ENCODE peak calls at places on chromosomes 7 and 10, in six cellular contexts. U is omental fat pad; W is upper lobe of left lung; F is GM12865; R is fibroblast of pulmonary artery; Q is CD8-positive, alpha-beta T cell. O is an unnamed sample.

GRCh38 chr7:120553497-120553896 is 280.5 kb downstream of the KCND2 start:
- DNase-seq in U (no peak), Q (no peak), F (peak), R (no peak), W (no peak), O (peak)

GRCh38 chr7:28389504-28390385 is 22.6 kb upstream of the CREB5 start:
- DNase-seq in F (peak), Q (no peak), U (no peak), R (peak), W (no peak), O (no peak)

GRCh38 chr7:54839538-54840213 is 80.7 kb upstream of the SEC61G start:
- DNase-seq in F (peak), R (peak), U (peak), W (peak), Q (no peak), O (no peak)

GRCh38 chr7:74412603-74413002 is 41.1 kb upstream of the GTF2IRD1 start:
- DNase-seq in W (no peak), Q (no peak), U (no peak), R (peak), F (no peak), O (no peak)

GRCh38 chr7:131370523-131370968 is 42.9 kb downstream of the MKLN1 start:
- DNase-seq in Q (peak), R (peak), F (peak), U (no peak), W (no peak), O (peak)

GRCh38 chr10:1807196-1807595 is 69.9 kb upstream of the ADARB2 start:
- DNase-seq in U (no peak), W (no peak), F (no peak), R (no peak), Q (no peak), O (no peak)

GRCh38 chr10:103648951-103649532 is 155.5 kb downstream of the NEURL1 start:
- DNase-seq in W (peak), Q (no peak), R (peak), U (no peak), F (no peak), O (no peak)

GRCh38 chr10:72331575-72332422 is 22.9 kb downstream of the DNAJB12 start:
- DNase-seq in Q (peak), R (peak), W (peak), U (no peak), F (peak), O (peak)

GRCh38 chr10:132592790-132593788 is 55.5 kb downstream of the INPP5A start:
- DNase-seq in U (no peak), W (no peak), Q (no peak), F (peak), R (no peak), O (peak)

GRCh38 chr10:118017850-118018249 is 28.9 kb downstream of the RAB11FIP2 start:
- DNase-seq in F (no peak), W (peak), U (no peak), R (no peak), Q (no peak), O (no peak)

GRCh38 chr10:78464118-78464855 is 430.6 kb downstream of the RPS24 start:
- DNase-seq in W (no peak), F (no peak), U (no peak), R (no peak), Q (no peak), O (no peak)

GRCh38 chr7:93178213-93178612 is 30.0 kb upstream of the SAMD9L start:
- DNase-seq in W (no peak), Q (no peak), R (peak), U (no peak), F (no peak), O (no peak)

GRCh38 chr10:22927661-22928403 is at the start of gene ARMC3:
- DNase-seq in Q (peak), U (no peak), W (peak), F (peak), R (peak), O (peak)

GRCh38 chr7:51256916-51257315 is 59.7 kb downstream of the COBL start:
- DNase-seq in Q (no peak), U (no peak), R (no peak), F (no peak), W (no peak), O (no peak)

GRCh38 chr10:79335470-79336235 is 11.6 kb upstream of the PPIF start:
- DNase-seq in U (no peak), R (no peak), Q (no peak), W (no peak), F (no peak), O (no peak)

GRCh38 chr7:36281945-36282727 is 107.5 kb upstream of the ANLN start:
- DNase-seq in U (no peak), R (no peak), Q (no peak), F (no peak), W (no peak), O (no peak)

GRCh38 chr7:116182023-116182422 is 28.3 kb upstream of the TES start:
- DNase-seq in W (no peak), Q (no peak), U (no peak), F (no peak), R (no peak), O (no peak)

GRCh38 chr7:23895666-23896096 is 185.7 kb downstream of the STK31 start:
- DNase-seq in U (no peak), F (no peak), R (peak), Q (no peak), W (no peak), O (no peak)

GRCh38 chr7:144439717-144440116 is 36.2 kb upstream of the NOBOX start:
- DNase-seq in U (no peak), W (no peak), R (no peak), F (no peak), Q (no peak), O (no peak)

GRCh38 chr7:101094791-101095375 is 9.6 kb downstream of the TRIM56 start:
- DNase-seq in U (no peak), W (no peak), F (peak), R (peak), Q (no peak), O (peak)

GRCh38 chr10:70602665-70603438 is at the start of gene PRF1:
- DNase-seq in F (no peak), Q (peak), U (no peak), W (peak), R (no peak), O (no peak)

GRCh38 chr7:139095194-139095659 is 14.3 kb downstream of the ZC3HAV1 start:
- DNase-seq in Q (peak), U (no peak), W (peak), F (peak), R (no peak), O (peak)

GRCh38 chr10:93180402-93181040 is 106.8 kb downstream of the CYP26A1 start:
- DNase-seq in F (no peak), W (no peak), Q (no peak), R (peak), U (no peak), O (no peak)

GRCh38 chr7:142012825-142013506 is 17.3 kb downstream of the MGAM start:
- DNase-seq in Q (no peak), F (no peak), W (no peak), R (no peak), U (no peak), O (no peak)

GRCh38 chr10:34252111-34252510 is 563.0 kb downstream of the PARD3 start:
- DNase-seq in U (no peak), W (no peak), Q (no peak), F (no peak), R (peak), O (no peak)

GRCh38 chr7:32890553-32891045 is 961 bp downstream of the KBTBD2 start:
- DNase-seq in U (no peak), Q (peak), R (peak), F (peak), W (peak), O (peak)

DNA sequence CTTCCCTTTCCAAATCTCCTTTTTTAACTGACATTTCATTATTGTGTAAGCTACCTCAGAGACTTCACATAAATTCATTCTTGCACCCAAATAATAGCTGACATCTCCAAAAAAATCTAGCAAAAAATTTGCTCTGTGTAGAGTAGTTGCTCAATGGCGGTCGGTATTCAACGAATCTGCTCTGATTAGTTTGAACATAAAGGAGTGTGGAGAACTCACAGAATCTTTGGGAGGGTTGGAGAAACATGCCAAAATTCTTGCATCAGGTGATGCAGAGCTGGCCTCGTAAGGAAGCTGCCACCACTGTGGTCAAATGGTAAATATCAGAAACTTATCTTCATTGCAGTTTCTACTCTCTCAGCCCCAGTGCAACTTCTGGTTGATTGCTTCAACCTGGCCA is 201.2 kb upstream of the MDFIC start:
- DNase-seq in U (no peak), W (no peak), F (no peak), Q (no peak), R (peak), O (no peak)
- TF ChIP-seq CTCF in U (no peak), W (no peak), F (no peak), Q (no peak), R (no peak), O (no peak)

DNA sequence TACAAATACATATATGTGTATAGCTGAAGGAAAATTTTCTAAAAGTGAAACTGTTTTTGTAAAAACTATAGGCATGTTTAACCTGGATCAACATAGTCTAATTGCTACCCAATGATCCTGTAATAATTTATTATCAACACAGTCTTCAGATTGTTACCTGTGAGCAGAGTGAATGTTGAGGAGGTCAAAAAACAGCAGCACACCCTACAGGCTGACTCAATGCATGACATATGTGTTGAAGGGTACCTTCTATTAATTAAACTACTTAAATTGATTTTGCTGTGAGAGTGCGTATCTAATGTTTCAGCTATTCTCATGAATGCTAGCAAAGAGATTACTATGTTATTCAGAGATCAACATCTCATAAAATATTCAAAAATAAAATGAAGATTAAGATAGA is 411.4 kb downstream of the TNS3 start:
- DNase-seq in R (peak), Q (no peak), F (no peak), W (no peak), U (no peak), O (no peak)
- TF ChIP-seq CTCF in R (peak), Q (no peak), F (no peak), W (no peak), U (no peak), O (peak)

DNA sequence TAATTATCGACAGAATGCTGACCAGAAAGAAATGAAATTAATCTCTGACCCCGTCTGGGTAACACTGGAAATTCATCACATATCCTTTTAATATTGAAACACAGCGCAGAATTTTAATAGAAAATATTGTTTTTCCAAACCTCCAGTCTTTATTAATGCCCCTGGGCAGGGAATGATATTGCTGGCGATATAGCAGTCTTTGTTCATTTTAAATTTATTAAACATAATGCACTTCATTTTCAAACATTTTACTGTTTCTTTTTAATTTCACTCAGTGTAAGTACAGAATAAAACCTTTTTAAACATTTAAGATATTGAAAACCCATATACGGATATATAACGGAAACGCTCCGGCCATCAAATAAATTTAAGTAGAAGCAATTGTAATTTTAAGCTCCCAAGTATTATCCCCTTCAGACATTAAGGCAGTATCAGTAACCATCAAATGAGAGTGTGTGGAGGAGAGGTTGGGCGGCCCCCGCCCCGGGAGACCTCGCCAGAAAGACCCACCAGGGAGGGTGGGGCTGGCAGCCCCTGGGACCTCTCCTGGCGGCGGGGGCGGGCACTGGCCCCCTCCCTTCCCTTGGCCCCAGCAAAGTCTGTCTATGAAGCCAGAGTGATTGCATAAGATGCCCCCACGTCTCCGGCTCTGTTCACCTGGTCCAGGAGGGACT is 10.8 kb downstream of the UNCX start:
- DNase-seq in U (no peak), W (no peak), R (no peak), F (no peak), Q (no peak), O (no peak)
- TF ChIP-seq CTCF in U (no peak), W (no peak), R (no peak), F (no peak), Q (no peak), O (no peak)

DNA sequence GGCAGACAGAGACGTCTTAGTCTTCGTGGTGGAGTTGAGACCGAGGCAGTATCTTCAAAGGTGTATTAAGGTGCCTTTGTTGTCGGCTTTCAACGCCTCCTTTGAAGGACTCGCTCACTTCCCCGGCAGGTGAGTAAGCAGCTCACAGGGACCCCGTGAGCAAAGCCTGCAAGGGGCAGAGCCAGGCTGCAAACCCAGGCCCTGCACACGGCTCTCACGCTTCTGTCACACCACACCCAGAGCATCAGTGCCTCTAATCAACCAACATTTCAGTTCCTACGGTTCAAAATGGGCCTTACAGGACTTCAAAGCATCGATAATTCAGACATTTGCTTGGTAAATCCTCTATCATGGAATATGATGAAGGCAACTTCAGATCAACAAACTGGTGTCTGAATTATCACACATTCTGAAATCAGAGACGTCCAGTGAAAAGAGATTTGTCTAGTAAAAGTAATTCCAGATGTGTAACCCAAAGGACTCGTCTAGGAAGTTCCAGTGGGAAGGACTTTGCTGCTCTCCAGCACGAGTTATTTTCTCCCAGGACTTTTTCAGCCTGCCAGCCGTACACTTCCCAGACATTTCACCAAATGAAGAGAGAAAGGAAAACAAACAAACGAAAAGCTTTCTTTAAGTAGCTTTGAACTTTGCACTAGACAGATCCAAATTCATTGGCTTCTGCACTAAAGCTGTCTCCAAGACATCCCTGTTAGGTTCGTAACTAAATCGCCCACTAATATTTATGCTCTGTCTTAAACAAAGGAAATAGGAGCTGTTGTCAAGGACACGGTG is 64.6 kb upstream of the INSIG1 start:
- DNase-seq in R (no peak), F (no peak), U (no peak), Q (no peak), W (no peak), O (no peak)
- TF ChIP-seq CTCF in R (no peak), F (no peak), U (no peak), Q (no peak), W (no peak), O (no peak)

DNA sequence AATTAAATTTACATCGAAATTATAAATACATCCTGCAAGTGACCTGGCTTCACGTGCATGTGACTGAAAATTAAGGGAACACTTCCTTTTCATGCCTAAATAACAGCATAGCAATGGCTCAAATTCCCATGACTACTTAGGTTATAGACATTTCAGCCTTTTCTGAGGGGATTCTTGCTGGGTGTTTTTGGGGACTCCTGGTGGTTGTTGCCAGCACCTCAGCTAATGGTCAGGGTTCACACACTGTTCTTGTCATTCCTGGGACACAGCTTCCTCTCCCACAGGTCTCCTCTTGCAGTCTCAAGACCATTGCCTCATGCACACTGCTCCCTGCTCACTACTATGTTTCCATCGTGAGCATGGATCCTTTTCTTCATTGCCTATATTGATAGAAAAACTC is 148.9 kb upstream of the GLI3 start:
- DNase-seq in R (peak), U (no peak), Q (no peak), W (no peak), F (no peak), O (no peak)
- TF ChIP-seq CTCF in R (no peak), U (no peak), Q (no peak), W (no peak), F (no peak), O (no peak)

DNA sequence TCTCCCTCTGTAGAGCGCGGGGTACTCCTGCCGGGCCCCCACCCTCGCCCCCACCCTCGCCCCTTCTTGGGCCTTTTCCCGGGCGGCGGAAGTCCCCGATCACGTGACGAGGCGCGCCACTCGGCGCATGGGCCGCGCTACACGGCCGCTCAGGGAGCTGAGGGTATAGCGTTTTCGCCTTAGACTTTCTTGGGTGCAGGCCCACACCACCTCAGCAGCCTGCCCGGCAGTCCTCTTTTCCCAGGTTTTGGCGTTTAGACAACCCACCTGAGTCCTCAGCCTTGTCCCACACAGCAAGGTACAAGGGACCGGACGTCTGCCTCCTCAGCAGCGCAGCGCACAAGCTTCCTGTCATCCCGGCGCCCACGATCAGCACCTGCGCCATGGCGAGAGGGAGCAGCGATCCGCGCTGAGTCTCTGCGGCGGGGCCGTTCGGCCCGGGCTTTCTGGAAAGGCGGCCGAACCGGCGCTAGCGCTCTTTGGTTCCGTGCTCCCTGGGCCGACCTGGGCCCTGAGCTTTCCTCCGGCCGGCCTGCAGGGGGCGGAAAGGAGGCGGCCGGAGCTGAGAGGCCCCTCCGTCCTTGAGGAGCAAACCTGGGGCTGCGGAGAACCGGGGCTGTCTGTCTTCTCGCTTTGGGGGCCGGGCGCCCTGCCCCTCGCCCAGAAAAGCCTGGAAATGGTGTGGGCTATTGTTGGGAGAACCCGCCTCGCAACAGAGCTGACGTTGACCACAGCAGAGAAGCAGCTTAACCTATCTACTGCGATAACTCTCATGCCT is at the start of gene RNLS:
- DNase-seq in R (peak), W (peak), F (peak), Q (peak), U (peak), O (peak)
- TF ChIP-seq CTCF in R (peak), W (peak), F (peak), Q (peak), U (no peak), O (peak)

DNA sequence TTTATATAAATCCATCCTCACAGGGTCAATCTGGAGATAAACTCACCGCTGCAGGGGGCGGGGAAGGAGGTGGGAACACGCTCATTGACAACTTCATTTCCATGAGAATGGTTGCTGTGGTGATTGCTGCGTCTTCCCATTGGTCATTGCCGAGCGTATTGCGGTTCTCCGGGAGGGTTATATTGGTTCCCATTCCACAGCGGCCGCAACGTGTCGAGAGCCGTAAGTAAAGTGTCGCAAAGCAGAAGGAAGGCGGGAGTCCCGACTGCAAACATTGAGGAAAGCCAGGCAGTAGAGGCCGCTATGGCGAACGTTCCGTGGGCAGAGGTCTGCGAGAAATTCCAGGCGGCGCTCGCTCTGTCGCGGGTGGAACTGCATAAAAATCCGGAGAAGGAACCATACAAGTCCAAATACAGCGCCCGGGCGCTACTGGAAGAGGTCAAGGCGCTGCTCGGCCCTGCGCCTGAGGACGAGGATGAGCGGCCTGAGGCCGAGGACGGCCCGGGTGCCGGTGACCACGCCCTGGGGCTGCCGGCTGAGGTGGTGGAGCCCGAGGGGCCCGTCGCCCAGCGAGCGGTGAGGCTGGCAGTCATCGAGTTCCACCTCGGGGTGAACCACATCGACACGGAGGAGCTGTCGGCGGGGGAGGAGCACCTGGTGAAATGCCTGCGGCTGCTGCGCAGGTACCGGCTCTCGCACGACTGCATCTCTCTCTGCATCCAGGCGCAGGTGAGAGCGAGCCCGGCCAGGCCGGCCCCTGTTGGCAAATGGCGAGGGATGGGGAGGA is at the start of gene KIFBP:
- DNase-seq in Q (peak), F (peak), U (peak), R (peak), W (peak), O (peak)
- TF ChIP-seq CTCF in Q (peak), F (peak), U (no peak), R (peak), W (no peak), O (peak)